ENCODE peak calls at places on chromosomes 11 and 22, in seven cellular contexts. T is HCT116, Z is IMR-90, K is mesenchymal stem cell, F is endothelial cell of umbilical vein, E is PC-3, V is MM.1S. B is an unnamed sample.

GRCh38 chr11:23413057-23413456 is 552.8 kb upstream of the CCDC179 start:
- DNase-seq in K (peak; percentile 7), V (no peak), Z (peak; percentile 26), T (no peak), F (peak; percentile 4), E (peak; percentile 30), B (no peak)

GRCh38 chr11:35963911-35964310 is 20.0 kb downstream of the LDLRAD3 start:
- DNase-seq in Z (no peak), F (no peak), T (no peak), V (no peak), K (no peak), E (no peak), B (no peak)

GRCh38 chr11:9562716-9563115 is 10.8 kb upstream of the WEE1 start:
- DNase-seq in F (no peak), V (peak; percentile 71), Z (no peak), E (peak; percentile 46), T (no peak), K (no peak), B (no peak)

GRCh38 chr11:76512851-76513653 is 68.2 kb downstream of the EMSY start:
- DNase-seq in F (peak; percentile 58), T (peak; percentile 16), V (peak; percentile 17), Z (peak; percentile 65), E (peak; percentile 42), K (peak; percentile 62), B (peak; percentile 60)

GRCh38 chr22:45889539-45890350 is 87.2 kb downstream of the WNT7B start:
- DNase-seq in T (no peak), V (no peak), Z (peak; percentile 27), F (no peak), E (no peak), K (no peak), B (no peak)

GRCh38 chr22:19868773-19869471 is 14.2 kb upstream of the GNB1L start:
- DNase-seq in V (no peak), Z (no peak), K (no peak), T (no peak), E (no peak), F (no peak), B (no peak)

GRCh38 chr11:78379039-78379670 is 38.5 kb downstream of the GAB2 start:
- DNase-seq in Z (peak; percentile 19), T (no peak), E (no peak), V (no peak), F (no peak), K (no peak), B (peak; percentile 54)

GRCh38 chr11:62337682-62338181 is 484 bp downstream of the ASRGL1 start:
- DNase-seq in E (peak; percentile 59), K (peak; percentile 23), Z (no peak), V (no peak), T (no peak), F (peak; percentile 45), B (no peak)

GRCh38 chr11:7495997-7496545 is 10.8 kb downstream of the OLFML1 start:
- DNase-seq in K (no peak), T (no peak), E (no peak), V (no peak), Z (no peak), F (no peak), B (peak; percentile 94)

GRCh38 chr11:71385091-71385490 is 63.1 kb downstream of the DHCR7 start:
- DNase-seq in T (no peak), E (no peak), V (no peak), F (no peak), K (no peak), Z (no peak), B (no peak)

DNA sequence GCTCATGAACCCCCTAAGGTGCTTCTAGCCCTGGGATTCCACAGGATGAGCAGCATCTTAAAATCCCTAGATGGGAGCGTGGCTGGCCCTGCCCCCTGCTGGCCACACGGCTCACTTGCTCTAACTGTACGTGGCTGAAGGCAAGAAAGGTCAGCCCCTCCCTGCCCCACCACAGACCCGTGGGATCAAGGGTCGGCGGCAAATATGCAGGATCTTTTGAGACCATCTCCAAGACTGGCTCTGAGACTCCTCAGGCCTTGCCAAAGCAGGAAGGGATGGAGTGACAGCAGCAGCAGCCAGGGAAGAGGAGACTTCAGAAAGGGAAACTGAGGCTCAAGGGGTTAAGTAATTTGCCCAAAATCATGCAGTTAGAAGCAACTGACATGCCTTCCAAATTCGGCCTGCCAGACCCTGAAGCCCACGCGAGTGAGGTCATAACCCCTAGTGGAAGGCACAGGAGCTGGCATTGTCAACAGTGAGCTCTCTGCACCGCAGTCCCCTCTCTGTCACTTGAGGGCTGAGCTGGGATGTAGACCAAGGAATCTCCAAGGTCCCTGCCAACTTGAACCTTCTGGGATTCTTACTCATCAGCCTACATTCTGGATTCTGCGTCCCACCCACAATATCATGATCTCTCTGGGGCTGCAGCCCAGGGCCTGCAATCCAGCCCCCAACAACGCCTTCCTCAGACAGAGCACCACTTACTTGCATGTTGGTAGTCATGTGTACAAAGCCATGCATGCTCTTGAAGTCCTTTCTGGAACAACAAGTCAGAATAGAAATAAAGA is 31.4 kb downstream of the CREB3L1 start:
- DNase-seq in E (peak; percentile 70), Z (peak; percentile 61), V (peak; percentile 58), K (peak; percentile 68), T (peak; percentile 48), F (peak; percentile 60), B (peak; percentile 87)
- H3K9ac ChIP-seq in E (no peak overlapping the region), Z (no peak overlapping the region), V (no peak overlapping the region), K (peak overlapping the region; percentile 39), T (no peak overlapping the region), F (no peak overlapping the region), B (no peak overlapping the region)

GRCh38 chr22:31308181-31308580 is 15.9 kb upstream of the PIK3IP1 start:
- DNase-seq in Z (no peak), V (no peak), E (no peak), T (no peak), F (no peak), K (no peak), B (no peak)

DNA sequence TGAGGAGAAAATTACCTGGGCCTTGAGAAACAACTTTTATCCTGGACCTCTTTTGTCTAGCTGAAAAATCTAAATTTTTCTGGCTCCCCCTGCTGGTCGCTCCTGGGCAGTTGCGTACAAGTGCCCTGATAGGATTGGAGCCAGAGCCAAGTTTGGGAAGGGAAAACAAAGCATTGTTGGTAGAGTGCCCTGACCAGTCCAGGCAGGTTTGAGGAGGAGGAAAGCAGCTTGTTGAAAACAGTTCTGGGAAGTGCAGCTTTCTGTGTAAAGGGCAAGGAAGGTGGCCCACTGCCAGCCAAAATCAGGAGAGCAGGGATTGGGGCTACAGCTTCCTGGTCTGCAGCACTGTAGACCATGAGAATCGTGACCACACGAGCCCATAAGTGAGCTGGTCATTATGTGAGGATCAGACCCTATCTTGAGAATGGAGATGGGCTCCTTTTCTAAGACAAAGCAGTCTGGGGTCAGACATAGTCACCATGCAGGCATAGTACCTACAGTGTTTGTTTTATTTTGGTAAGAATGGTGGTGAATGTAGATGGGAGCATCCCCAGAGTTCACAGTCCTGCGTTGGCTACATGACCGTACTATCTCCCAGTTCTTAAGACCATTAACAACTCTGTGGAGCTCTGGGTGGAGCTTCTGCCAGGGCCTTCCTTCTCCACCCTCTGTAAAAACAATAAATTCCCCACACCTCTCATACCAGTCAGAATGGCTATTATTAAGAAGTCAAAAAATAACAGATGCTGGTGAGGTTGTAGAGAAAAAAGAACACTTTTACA is 21.3 kb upstream of the PIK3IP1 start:
- DNase-seq in K (peak; percentile 49), E (peak; percentile 83), Z (peak; percentile 61), V (peak; percentile 44), T (peak; percentile 40), F (peak; percentile 88), B (peak; percentile 82)
- H3K4me3 ChIP-seq in K (no peak overlapping the region), E (no peak overlapping the region), Z (no peak overlapping the region), V (no peak overlapping the region), T (no peak overlapping the region), F (no peak overlapping the region), B (no peak overlapping the region)

DNA sequence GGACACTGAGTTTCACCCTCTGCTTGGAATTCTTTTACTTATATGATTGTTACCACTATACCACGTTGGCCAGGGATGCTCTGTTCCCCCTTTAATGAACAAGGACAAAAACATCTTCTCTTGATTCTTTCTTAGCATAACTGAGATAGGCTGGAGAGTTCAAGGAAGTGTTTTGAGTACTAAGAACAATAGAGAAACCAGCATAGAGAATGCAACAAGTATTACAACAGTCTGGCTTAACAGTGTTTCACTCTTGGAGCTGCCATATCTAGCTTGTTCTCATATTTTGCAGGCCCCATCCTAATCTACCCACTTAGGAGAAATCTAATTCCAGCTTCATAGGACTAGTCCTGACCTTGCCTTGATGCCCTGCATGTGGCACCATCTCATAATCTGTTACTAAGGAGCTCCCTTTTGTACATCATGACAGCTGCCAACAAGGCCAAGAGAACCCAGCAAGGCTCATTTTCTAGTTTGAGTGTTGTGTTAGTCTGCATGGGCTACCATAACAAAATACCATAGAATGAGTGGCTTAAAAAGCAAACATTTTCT is 37.6 kb downstream of the PACS1 start:
- DNase-seq in F (no peak), V (no peak), K (no peak), T (no peak), E (no peak), Z (no peak), B (no peak)
- H3K4me1 ChIP-seq in F (peaks cover 16% of the 10 kb centered on the region), V (peaks cover 8% of the 10 kb centered on the region), K (peaks cover 10% of the 10 kb centered on the region), T (peaks cover 37% of the 10 kb centered on the region), E (peaks cover 43% of the 10 kb centered on the region), Z (peaks cover 13% of the 10 kb centered on the region), B (peaks cover 74% of the 10 kb centered on the region)

GRCh38 chr22:49916851-49917250 is 1.4 kb downstream of the ALG12 start:
- DNase-seq in Z (no peak), F (no peak), T (no peak), E (no peak), K (no peak), V (no peak), B (no peak)

GRCh38 chr22:49917997-49918910 is at the start of the genes ALG12 and CRELD2:
- DNase-seq in V (peak; percentile 95), E (peak; percentile 91), Z (peak; percentile 96), T (peak; percentile 87), F (peak; percentile 98), K (peak; percentile 96), B (peak; percentile 98)

GRCh38 chr22:49920859-49921258 is 2.4 kb downstream of the CRELD2 start:
- DNase-seq in K (no peak), V (no peak), E (no peak), T (no peak), Z (no peak), F (no peak), B (no peak)

GRCh38 chr22:49921508-49922278 is 3.3 kb downstream of the CRELD2 start:
- DNase-seq in V (no peak), F (no peak), Z (no peak), T (no peak), E (no peak), K (no peak), B (no peak)

DNA sequence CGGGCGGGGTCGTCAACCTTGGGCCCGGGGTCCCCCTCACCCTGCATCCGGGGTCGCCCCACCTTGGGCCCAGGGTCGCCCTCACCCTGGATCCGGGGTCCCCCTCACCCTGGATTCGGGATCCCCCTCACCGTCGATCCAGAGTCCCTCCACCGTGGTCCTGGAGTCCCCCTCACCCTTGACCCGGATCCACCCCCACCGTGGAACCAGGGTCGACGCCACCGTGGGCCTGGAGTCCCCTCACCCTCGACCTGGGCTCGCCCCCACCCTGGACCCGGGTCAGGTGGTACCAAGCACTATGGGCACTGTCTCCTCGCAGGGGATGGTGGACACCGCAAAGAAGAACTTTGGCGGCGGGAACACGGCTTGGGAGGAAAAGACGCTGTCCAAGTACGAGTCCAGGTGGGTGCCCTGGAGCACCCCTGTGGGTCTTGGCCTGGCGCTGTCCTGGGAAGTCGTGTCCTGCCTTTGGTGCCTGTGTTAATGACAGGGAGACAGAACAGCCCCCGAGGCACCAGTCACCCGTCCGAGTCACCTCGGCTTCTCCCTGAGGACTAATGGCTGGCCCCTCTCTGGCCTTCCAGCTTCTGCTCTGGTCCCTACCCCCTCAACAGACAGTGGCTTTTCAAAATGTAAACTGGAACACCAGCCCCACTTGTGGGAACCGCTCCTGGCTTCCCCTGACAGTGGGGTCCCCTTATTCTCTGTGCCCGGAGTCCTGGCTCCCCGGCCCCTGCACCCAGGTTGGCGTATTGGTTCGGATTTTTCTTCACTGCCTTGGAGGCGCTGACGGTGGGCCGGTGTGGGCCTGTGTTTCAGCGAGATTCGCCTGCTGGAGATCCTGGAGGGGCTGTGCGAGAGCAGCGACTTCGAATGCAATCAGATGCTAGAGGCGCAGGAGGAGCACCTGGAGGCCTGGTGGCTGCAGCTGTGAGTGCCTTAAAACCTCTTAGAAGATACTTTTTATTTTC is 762 bp downstream of the CRELD2 start:
- DNase-seq in Z (no peak), F (no peak), V (no peak), K (no peak), E (no peak), T (no peak), B (no peak)
- H3K9ac ChIP-seq in Z (peak overlapping the region; percentile 71), F (peak overlapping the region; percentile 73), V (peak overlapping the region; percentile 74), K (peak overlapping the region; percentile 94), E (peak overlapping the region; percentile 89), T (peak overlapping the region; percentile 88), B (peak overlapping the region; percentile 77)